ENCODE peak calls at places on chromosomes 12 and 14, in four cellular contexts. A, H, V and B are unnamed samples.

GRCh38 chr14:95979339-95980042 is 59.7 kb upstream of the C14orf132 start:
- DNase-seq in H (no peak), A (no peak), V (no peak), B (no peak)

GRCh38 chr12:45379261-45379660 is 163.4 kb downstream of the ANO6 start:
- DNase-seq in V (no peak), H (no peak), A (no peak), B (peak)

GRCh38 chr12:3035815-3036702 is 41.1 kb upstream of the TSPAN9 start:
- DNase-seq in V (no peak), A (no peak), H (no peak), B (no peak)

GRCh38 chr14:76277586-76278130 is 98.3 kb upstream of the ESRRB start:
- DNase-seq in A (no peak), V (no peak), H (no peak), B (no peak)

GRCh38 chr12:89525002-89525823 is 617 bp upstream of the GALNT4 start:
- DNase-seq in V (peak), A (peak), H (peak), B (peak)

GRCh38 chr12:101297661-101298060 is 17.8 kb downstream of the UTP20 start:
- DNase-seq in V (no peak), A (no peak), H (no peak), B (no peak)

GRCh38 chr14:75427482-75428229 is at the start of gene JDP2:
- DNase-seq in V (peak), H (peak), A (peak), B (peak)

GRCh38 chr12:32043928-32044549 is 62.6 kb upstream of the BICD1 start:
- DNase-seq in H (no peak), V (no peak), A (no peak), B (no peak)

GRCh38 chr12:92408072-92408900 is 262.6 kb upstream of the BTG1 start:
- DNase-seq in V (no peak), A (peak), H (peak), B (peak)

GRCh38 chr12:46556105-46556559 is 183.6 kb upstream of the SLC38A2 start:
- DNase-seq in H (no peak), V (no peak), A (no peak), B (no peak)

GRCh38 chr12:82149045-82149444 is 209.1 kb downstream of the CCDC59 start:
- DNase-seq in A (no peak), H (no peak), V (no peak), B (no peak)

GRCh38 chr12:1605129-1606020 is 11.0 kb upstream of the FBXL14 start:
- DNase-seq in H (peak), V (peak), A (peak), B (peak)

GRCh38 chr12:60684988-60685655 is 1089.3 kb downstream of the SLC16A7 start:
- DNase-seq in H (no peak), A (no peak), V (no peak), B (no peak)

GRCh38 chr12:46831335-46832083 is 5.7 kb upstream of the SLC38A4 start:
- DNase-seq in A (peak), V (no peak), H (peak), B (no peak)

GRCh38 chr12:46165191-46165590 is 103.7 kb downstream of the SLC38A1 start:
- DNase-seq in A (no peak), V (no peak), H (no peak), B (no peak)

GRCh38 chr14:101620039-101620788 is 58.9 kb downstream of the DIO3 start:
- DNase-seq in H (no peak), A (no peak), V (peak), B (no peak)

GRCh38 chr14:50001146-50001998 is 108.5 kb downstream of the ARF6 start:
- DNase-seq in V (peak), A (peak), H (peak), B (peak)

GRCh38 chr14:89294060-89294459 is 123.0 kb downstream of the FOXN3 start:
- DNase-seq in H (peak), V (no peak), A (no peak), B (no peak)

GRCh38 chr14:74326369-74327152 is 21.7 kb upstream of the VRTN start:
- DNase-seq in V (no peak), H (no peak), A (no peak), B (no peak)

GRCh38 chr14:24063263-24063836 is 8.0 kb upstream of the CPNE6 start:
- DNase-seq in A (peak), H (no peak), V (no peak), B (no peak)

GRCh38 chr14:68405959-68406358 is 386.9 kb downstream of the ZFP36L1 start:
- DNase-seq in A (no peak), V (no peak), H (no peak), B (no peak)

GRCh38 chr12:132560831-132561783 is 49.3 kb downstream of the LRCOL1 start:
- DNase-seq in A (peak), H (peak), V (no peak), B (peak)
- TF ChIP-seq POLR2A in A (no peak), H (no peak), V (no peak), B (no peak)

DNA sequence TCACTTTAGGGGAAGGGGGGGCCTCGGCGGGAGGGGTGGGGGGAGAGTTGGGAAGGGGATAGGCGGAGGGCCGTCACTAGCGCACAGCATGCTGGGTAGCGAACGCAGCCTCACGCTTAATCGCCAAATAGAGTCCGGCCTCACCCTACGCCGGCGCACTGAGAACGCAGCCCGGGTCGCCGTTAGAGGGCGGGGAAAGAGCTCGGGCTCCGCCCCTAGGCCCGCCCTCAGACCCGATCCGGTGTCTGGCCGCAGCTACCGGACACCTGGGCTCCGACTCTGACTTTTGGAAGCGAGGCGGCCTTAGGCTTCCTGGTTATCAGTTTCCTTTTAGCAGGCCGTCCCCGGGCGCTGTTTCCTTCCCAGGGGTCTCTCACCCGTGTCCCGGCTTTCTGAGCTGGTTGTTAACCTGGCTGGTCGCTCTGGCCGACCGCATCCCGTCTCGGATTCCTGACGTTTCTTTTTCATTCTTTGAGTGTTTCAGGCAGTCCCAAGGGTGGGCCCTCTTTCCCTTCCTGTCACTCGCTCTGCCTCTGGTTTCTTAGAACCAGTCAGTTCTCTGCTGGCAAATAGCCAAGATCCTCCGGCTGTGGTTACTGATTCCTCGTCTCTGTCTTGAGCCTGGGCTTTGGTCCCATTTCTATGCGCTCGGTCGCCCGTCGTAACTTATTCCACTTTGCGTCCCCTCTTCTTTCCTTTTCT is 367 bp upstream of the STRN3 start:
- DNase-seq in H (peak), V (peak), A (peak), B (peak)
- TF ChIP-seq POLR2A in H (no peak), V (peak), A (peak), B (peak)

GRCh38 chr12:110742718-110743570 is at the start of gene PPP1CC:
- DNase-seq in V (peak), A (peak), H (peak), B (peak)
- TF ChIP-seq POLR2A in V (peak), A (peak), H (no peak), B (peak)

GRCh38 chr12:24905431-24905830 is 43.5 kb downstream of the BCAT1 start:
- DNase-seq in H (no peak), V (no peak), A (no peak), B (no peak)

GRCh38 chr12:24901975-24902461 is 46.9 kb downstream of the BCAT1 start:
- DNase-seq in H (no peak), A (no peak), V (no peak), B (no peak)

GRCh38 chr12:24903305-24904088 is 45.4 kb downstream of the BCAT1 start:
- DNase-seq in V (no peak), A (no peak), H (no peak), B (peak)

GRCh38 chr12:24904871-24905270 is 44.0 kb downstream of the BCAT1 start:
- DNase-seq in V (no peak), A (no peak), H (no peak), B (no peak)

GRCh38 chr12:24902521-24903304 is 46.2 kb downstream of the BCAT1 start:
- DNase-seq in V (no peak), A (no peak), H (no peak), B (peak)
- TF ChIP-seq POLR2A in V (no peak), A (no peak), H (no peak), B (no peak)

GRCh38 chr14:105257464-105257863 is 9.1 kb downstream of the BTBD6 start:
- DNase-seq in A (peak), V (no peak), H (no peak), B (no peak)
- TF ChIP-seq POLR2A in A (peak), V (no peak), H (no peak), B (no peak)

DNA sequence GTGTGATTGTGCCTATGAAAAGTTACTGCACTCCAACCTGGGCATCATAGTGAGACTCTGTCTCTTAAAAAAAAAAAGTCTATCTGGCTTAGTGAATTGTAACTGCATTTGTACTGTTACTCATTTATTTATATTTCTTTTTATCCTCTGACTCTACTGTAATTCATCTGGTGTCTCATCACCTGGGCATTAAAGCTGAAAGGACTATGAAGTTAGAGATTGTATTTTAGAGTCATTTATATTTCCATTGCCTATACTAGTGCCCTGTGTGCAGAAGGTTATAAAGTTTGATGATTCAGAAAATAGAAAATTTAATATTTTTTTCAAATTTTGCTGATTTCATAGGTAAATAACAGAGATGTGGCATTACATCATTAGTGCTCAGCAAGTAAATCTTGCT is 30.2 kb downstream of the BICDL1 start:
- DNase-seq in A (no peak), V (no peak), H (no peak), B (no peak)
- TF ChIP-seq POLR2A in A (no peak), V (no peak), H (no peak), B (no peak)

DNA sequence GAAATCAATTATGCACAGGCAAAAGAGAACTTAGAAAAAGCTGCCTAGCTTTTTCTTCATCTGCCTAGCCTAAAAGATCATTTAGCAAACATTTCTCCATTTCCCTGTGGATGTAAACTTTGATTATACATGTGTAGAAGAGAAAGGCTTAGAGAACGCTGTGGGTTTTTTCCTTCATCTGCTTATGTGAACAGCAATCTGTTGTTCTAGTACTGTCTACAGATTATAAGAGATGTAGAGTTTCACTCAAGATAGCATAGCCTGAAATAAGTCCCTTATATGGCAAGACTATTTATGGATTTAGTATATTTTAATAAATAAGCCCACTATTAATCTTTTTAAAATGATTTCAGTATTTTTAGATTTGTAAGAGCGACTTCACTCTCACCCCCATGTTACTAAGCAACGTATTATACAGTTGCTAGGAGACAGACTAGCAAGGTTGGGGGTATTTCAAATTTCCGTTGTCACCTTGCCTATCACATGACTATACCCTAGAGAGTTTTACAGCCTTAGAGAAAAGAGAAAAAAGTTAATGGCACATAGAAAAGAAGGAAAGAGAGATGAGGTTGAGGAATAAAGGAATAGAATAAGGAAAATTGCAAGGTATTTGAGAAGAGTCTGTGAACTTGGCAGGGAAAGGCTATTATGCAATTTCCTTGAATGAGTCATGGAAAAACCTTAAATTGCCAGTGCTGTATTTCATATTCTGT is 12.2 kb upstream of the TUBA1A start:
- DNase-seq in V (peak), A (no peak), H (no peak), B (peak)
- TF ChIP-seq POLR2A in V (no peak), A (no peak), H (no peak), B (no peak)

GRCh38 chr14:22420598-22421186 is 168.3 kb downstream of the DAD1 start:
- DNase-seq in V (no peak), A (no peak), H (no peak), B (no peak)

GRCh38 chr14:22418631-22419030 is 170.4 kb downstream of the DAD1 start:
- DNase-seq in H (no peak), A (no peak), V (no peak), B (peak)

GRCh38 chr14:22417914-22418313 is 171.1 kb downstream of the DAD1 start:
- DNase-seq in A (no peak), V (no peak), H (no peak), B (no peak)

GRCh38 chr14:22422238-22422637 is 166.8 kb downstream of the DAD1 start:
- DNase-seq in H (no peak), A (no peak), V (no peak), B (no peak)

GRCh38 chr14:22419620-22420019 is 169.4 kb downstream of the DAD1 start:
- DNase-seq in H (no peak), V (no peak), A (no peak), B (no peak)
- TF ChIP-seq POLR2A in H (no peak), V (no peak), A (no peak), B (no peak)

GRCh38 chr12:122893208-122894151 is 2.4 kb downstream of the VPS37B start:
- DNase-seq in A (no peak), H (peak), V (no peak), B (no peak)
- TF ChIP-seq POLR2A in A (peak), H (no peak), V (no peak), B (no peak)